ENCODE peak calls at places on chromosomes 7 and 10, in four cellular contexts. L is HepG2, S is K562, I is WTC11. G is an unnamed sample.

GRCh38 chr7:5379576-5379975 is 44.1 kb downstream of the TNRC18 start:
- DNase-seq in L (no peak), S (no peak), I (no peak), G (no peak)

GRCh38 chr10:89741126-89741762 is 39.9 kb downstream of the KIF20B start:
- DNase-seq in L (no peak), S (peak; percentile 29), I (peak; percentile 39), G (no peak)

GRCh38 chr7:95427123-95427522 is 7.7 kb downstream of the PON2 start:
- DNase-seq in L (no peak), S (no peak), I (no peak), G (no peak)

GRCh38 chr7:100583132-100584045 is 2.5 kb downstream of the LRCH4 start:
- DNase-seq in L (no peak), S (peak; percentile 58), I (no peak), G (peak; percentile 44)

GRCh38 chr7:1727812-1728570 is 57.9 kb downstream of the ELFN1 start:
- DNase-seq in L (no peak), S (no peak), I (no peak), G (no peak)

GRCh38 chr10:25047902-25048301 is 31.5 kb downstream of the THNSL1 start:
- DNase-seq in L (no peak), S (peak; percentile 68), I (no peak), G (no peak)

GRCh38 chr10:101050206-101051069 is 11.4 kb upstream of the KAZALD1 start:
- DNase-seq in L (peak; percentile 44), S (peak; percentile 82), I (peak; percentile 95), G (no peak)

GRCh38 chr7:50220280-50220679 is 84.2 kb upstream of the IKZF1 start:
- DNase-seq in L (no peak), S (no peak), I (no peak), G (no peak)

GRCh38 chr10:628386-629045 is 61.0 kb downstream of the DIP2C start:
- DNase-seq in L (no peak), S (no peak), I (no peak), G (no peak)

GRCh38 chr10:124560377-124560776 is 98.8 kb downstream of the LHPP start:
- DNase-seq in L (no peak), S (no peak), I (no peak), G (no peak)

GRCh38 chr7:106848851-106849442 is 16.1 kb upstream of the PIK3CG start:
- DNase-seq in L (no peak), S (peak; percentile 76), I (no peak), G (no peak)

GRCh38 chr7:17043012-17043877 is 161.5 kb upstream of the AGR3 start:
- DNase-seq in L (no peak), S (no peak), I (no peak), G (no peak)

GRCh38 chr10:49175587-49176309 is 12.4 kb downstream of the TMEM273 start:
- DNase-seq in L (no peak), S (peak; percentile 5), I (no peak), G (no peak)

GRCh38 chr7:41942468-41943097 is 239.7 kb upstream of the INHBA start:
- DNase-seq in L (peak; percentile 91), S (no peak), I (no peak), G (no peak)

GRCh38 chr7:129083525-129083924 is 28.6 kb upstream of the TNPO3 start:
- DNase-seq in L (no peak), S (no peak), I (no peak), G (no peak)

GRCh38 chr7:112414855-112415490 is 35.3 kb upstream of the IFRD1 start:
- DNase-seq in L (peak; percentile 42), S (peak; percentile 63), I (no peak), G (no peak)

GRCh38 chr7:102304668-102305067 is 18.0 kb downstream of the SH2B2 start:
- DNase-seq in L (no peak), S (no peak), I (no peak), G (no peak)

GRCh38 chr7:131931368-131931767 is 374.9 kb upstream of the PODXL start:
- DNase-seq in L (no peak), S (no peak), I (no peak), G (no peak)

GRCh38 chr10:111990734-111991133 is 192.8 kb downstream of the GPAM start:
- DNase-seq in L (no peak), S (no peak), I (peak; percentile 28), G (no peak)

GRCh38 chr7:121547341-121548092 is 151.4 kb upstream of the FAM3C start:
- DNase-seq in L (peak; percentile 44), S (peak; percentile 77), I (no peak), G (no peak)

GRCh38 chr10:120600871-120601644 is 144.0 kb downstream of the PLPP4 start:
- DNase-seq in L (no peak), S (peak; percentile 14), I (peak; percentile 67), G (no peak)

GRCh38 chr7:115087437-115087836 is 165.5 kb downstream of the MDFIC start:
- DNase-seq in L (peak; percentile 31), S (no peak), I (no peak), G (no peak)

GRCh38 chr10:4214912-4215311 is 429.9 kb upstream of the KLF6 start:
- DNase-seq in L (no peak), S (no peak), I (no peak), G (no peak)

GRCh38 chr10:75314570-75314969 is 78.8 kb upstream of the COMTD1 start:
- DNase-seq in L (no peak), S (no peak), I (no peak), G (no peak)

DNA sequence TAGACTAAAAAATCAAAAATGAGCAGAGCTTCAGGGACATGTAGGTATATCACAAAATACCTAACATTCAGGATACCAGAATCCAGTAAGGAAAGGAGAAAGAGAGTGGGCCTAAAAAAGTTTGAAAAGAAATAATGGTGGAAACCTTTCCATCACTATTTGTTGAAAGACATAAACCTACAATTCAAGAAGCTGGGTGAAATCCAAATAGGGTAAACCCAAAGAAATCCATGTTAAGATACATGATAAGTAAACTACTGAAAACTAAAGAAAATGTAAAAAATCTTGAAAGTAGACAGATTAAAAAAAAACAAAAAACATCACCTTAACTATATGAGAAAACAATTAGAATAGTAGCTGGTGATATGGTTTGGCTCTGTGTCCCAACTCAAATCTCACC is 76.7 kb upstream of the COMTD1 start:
- DNase-seq in L (no peak), S (no peak), I (no peak), G (no peak)
- TF ChIP-seq SP1 in L (no peak), S (no peak), I (no peak), G (no peak)

GRCh38 chr10:116669080-116669479 is 48.3 kb downstream of the PNLIPRP2 start:
- DNase-seq in L (no peak), S (no peak), I (no peak), G (no peak)
- TF ChIP-seq ETV6 in L (no peak), S (no peak), I (no peak), G (no peak)

GRCh38 chr7:138396251-138397070 is 63.6 kb upstream of the TRIM24 start:
- DNase-seq in L (peak; percentile 100), S (no peak), I (no peak), G (peak; percentile 53)
- TF ChIP-seq SP1 in L (peak; percentile 48), S (no peak), I (no peak), G (no peak)

GRCh38 chr10:132684164-132684891 is 101.6 kb downstream of the NKX6-2 start:
- DNase-seq in L (no peak), S (peak; percentile 23), I (peak; percentile 5), G (peak; percentile 30)
- TF ChIP-seq ETV6 in L (no peak), S (no peak), I (no peak), G (no peak)

GRCh38 chr7:34596887-34597286 is 61.1 kb upstream of the NPSR1 start:
- DNase-seq in L (peak; percentile 15), S (no peak), I (peak; percentile 15), G (no peak)
- TF ChIP-seq SP1 in L (no peak), S (no peak), I (no peak), G (no peak)

DNA sequence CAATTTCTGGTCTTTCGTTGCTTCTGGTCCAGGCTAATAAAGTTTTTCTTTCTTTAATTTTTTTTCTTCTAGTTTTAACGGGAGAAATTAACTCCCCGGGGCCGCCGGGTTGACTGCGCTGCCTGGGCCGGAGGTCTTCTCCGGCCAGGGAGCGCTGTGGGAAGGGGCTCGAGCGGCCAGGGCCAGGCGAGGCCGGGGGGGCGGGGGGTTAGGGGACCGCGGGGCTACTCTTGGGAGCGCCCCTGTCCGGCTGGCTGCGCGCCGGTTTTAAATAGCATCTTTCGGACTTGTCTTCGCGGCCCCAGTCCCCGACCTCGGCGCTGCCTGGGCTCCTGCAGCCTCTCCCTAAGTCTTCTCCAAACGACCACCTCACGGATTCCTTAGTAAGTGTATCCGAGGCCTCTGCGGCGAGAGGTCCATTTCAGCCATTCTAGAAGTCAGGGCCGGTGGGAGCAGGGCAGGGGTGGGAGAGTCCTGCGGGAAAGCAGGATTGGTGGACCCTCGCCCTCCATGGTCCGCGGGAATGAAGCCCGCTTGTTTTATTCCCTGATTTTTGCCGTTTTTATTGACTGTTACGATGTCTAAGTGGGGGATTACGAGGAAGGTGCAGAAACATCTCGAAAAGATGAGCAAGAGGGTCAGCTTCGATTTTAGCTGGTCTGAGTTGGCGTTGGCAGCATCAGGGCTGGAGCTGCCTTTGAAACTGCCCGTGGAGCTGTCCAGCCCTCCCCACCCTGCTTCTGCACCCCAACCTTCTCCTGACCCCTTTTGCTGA is 457 bp downstream of the PHF14 start:
- DNase-seq in L (peak; percentile 12), S (peak; percentile 45), I (peak; percentile 52), G (no peak)
- TF ChIP-seq ETV6 in L (no peak), S (no peak), I (no peak), G (no peak)

GRCh38 chr7:103866919-103867318 is 122.5 kb downstream of the RELN start:
- DNase-seq in L (peak; percentile 71), S (no peak), I (no peak), G (no peak)
- TF ChIP-seq SP1 in L (no peak), S (no peak), I (no peak), G (no peak)

DNA sequence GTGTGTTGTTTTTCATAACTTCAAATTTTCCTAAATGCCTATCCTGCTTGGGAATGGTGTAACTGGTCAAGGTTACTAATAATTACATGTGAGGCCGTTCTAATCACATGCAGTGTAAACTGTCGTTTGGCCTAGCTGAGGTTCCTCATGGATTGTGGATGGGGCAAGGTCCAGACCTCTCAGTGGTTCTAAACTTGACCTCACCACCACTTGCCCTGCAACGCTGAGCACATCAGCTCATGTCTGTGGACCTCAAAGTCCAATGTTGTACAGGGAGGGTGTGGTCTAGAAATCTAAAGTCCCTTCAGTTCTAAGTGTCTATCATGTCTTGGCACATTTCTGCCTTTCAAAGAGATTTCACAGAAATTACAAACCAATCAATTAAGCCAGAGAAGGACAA is 15.6 kb downstream of the RBP3 start:
- DNase-seq in L (no peak), S (no peak), I (no peak), G (no peak)
- TF ChIP-seq ETV6 in L (no peak), S (no peak), I (no peak), G (no peak)

G was measured in GM12878.